ENCODE peak calls at places on chromosomes 6 and 20, in nine cellular contexts. One of them, this sample, is unnamed.

GRCh38 chr6:159062965-159063364 is 18.2 kb upstream of the TAGAP start:
- DNase-seq in osteocyte: no peak
- DNase-seq in substantia nigra: no peak
- DNase-seq in activated T-helper 1 cell treated with Interleukin-2 at 50 U/mL for 16 hours: no peak
- DNase-seq in anterior cingulate cortex: no peak
- DNase-seq in omental fat pad: no peak
- DNase-seq in GM10248: no peak
- DNase-seq in activated CD4-positive, alpha-beta T cell treated with anti-CD3 and anti-CD28 coated beads for 48 hours: no peak
- DNase-seq in GDM1: no peak
- DNase-seq in this sample: no peak

GRCh38 chr6:106789436-106790145 is 160.2 kb downstream of the QRSL1 start:
- DNase-seq in activated T-helper 1 cell treated with Interleukin-2 at 50 U/mL for 16 hours: no peak
- DNase-seq in GDM1: no peak
- DNase-seq in osteocyte: peak
- DNase-seq in substantia nigra: no peak
- DNase-seq in omental fat pad: no peak
- DNase-seq in activated CD4-positive, alpha-beta T cell treated with anti-CD3 and anti-CD28 coated beads for 48 hours: no peak
- DNase-seq in anterior cingulate cortex: no peak
- DNase-seq in GM10248: no peak
- DNase-seq in this sample: no peak

GRCh38 chr6:14743465-14744211 is 502.2 kb upstream of the JARID2 start:
- DNase-seq in substantia nigra: no peak
- DNase-seq in activated CD4-positive, alpha-beta T cell treated with anti-CD3 and anti-CD28 coated beads for 48 hours: peak
- DNase-seq in omental fat pad: peak
- DNase-seq in anterior cingulate cortex: no peak
- DNase-seq in GM10248: no peak
- DNase-seq in osteocyte: peak
- DNase-seq in GDM1: no peak
- DNase-seq in activated T-helper 1 cell treated with Interleukin-2 at 50 U/mL for 16 hours: peak
- DNase-seq in this sample: no peak

GRCh38 chr6:127590344-127590743 is 13.4 kb downstream of the C6orf58 start:
- DNase-seq in osteocyte: no peak
- DNase-seq in GDM1: no peak
- DNase-seq in anterior cingulate cortex: no peak
- DNase-seq in substantia nigra: no peak
- DNase-seq in activated CD4-positive, alpha-beta T cell treated with anti-CD3 and anti-CD28 coated beads for 48 hours: no peak
- DNase-seq in activated T-helper 1 cell treated with Interleukin-2 at 50 U/mL for 16 hours: no peak
- DNase-seq in omental fat pad: no peak
- DNase-seq in GM10248: no peak
- DNase-seq in this sample: no peak

GRCh38 chr6:10151144-10151915 is 263.5 kb downstream of the TFAP2A start:
- DNase-seq in activated T-helper 1 cell treated with Interleukin-2 at 50 U/mL for 16 hours: no peak
- DNase-seq in substantia nigra: no peak
- DNase-seq in omental fat pad: no peak
- DNase-seq in GDM1: no peak
- DNase-seq in osteocyte: no peak
- DNase-seq in GM10248: no peak
- DNase-seq in anterior cingulate cortex: no peak
- DNase-seq in activated CD4-positive, alpha-beta T cell treated with anti-CD3 and anti-CD28 coated beads for 48 hours: no peak
- DNase-seq in this sample: no peak

GRCh38 chr20:62875419-62876355 is 14.1 kb upstream of the TCFL5 start:
- DNase-seq in activated T-helper 1 cell treated with Interleukin-2 at 50 U/mL for 16 hours: no peak
- DNase-seq in GM10248: no peak
- DNase-seq in GDM1: no peak
- DNase-seq in osteocyte: peak
- DNase-seq in substantia nigra: peak
- DNase-seq in activated CD4-positive, alpha-beta T cell treated with anti-CD3 and anti-CD28 coated beads for 48 hours: no peak
- DNase-seq in anterior cingulate cortex: peak
- DNase-seq in omental fat pad: no peak
- DNase-seq in this sample: peak

GRCh38 chr6:119179842-119180241 is 101.4 kb upstream of the FAM184A start:
- DNase-seq in GM10248: no peak
- DNase-seq in GDM1: no peak
- DNase-seq in substantia nigra: no peak
- DNase-seq in activated T-helper 1 cell treated with Interleukin-2 at 50 U/mL for 16 hours: no peak
- DNase-seq in anterior cingulate cortex: no peak
- DNase-seq in omental fat pad: no peak
- DNase-seq in activated CD4-positive, alpha-beta T cell treated with anti-CD3 and anti-CD28 coated beads for 48 hours: no peak
- DNase-seq in osteocyte: no peak
- DNase-seq in this sample: no peak

GRCh38 chr6:35136185-35136584 is 5.0 kb downstream of the TCP11 start:
- DNase-seq in osteocyte: no peak
- DNase-seq in omental fat pad: no peak
- DNase-seq in GDM1: no peak
- DNase-seq in substantia nigra: no peak
- DNase-seq in anterior cingulate cortex: no peak
- DNase-seq in activated CD4-positive, alpha-beta T cell treated with anti-CD3 and anti-CD28 coated beads for 48 hours: no peak
- DNase-seq in GM10248: no peak
- DNase-seq in activated T-helper 1 cell treated with Interleukin-2 at 50 U/mL for 16 hours: no peak
- DNase-seq in this sample: no peak

GRCh38 chr6:35716798-35717197 is 20.0 kb upstream of the ARMC12 start:
- DNase-seq in GM10248: no peak
- DNase-seq in GDM1: no peak
- DNase-seq in activated T-helper 1 cell treated with Interleukin-2 at 50 U/mL for 16 hours: no peak
- DNase-seq in substantia nigra: no peak
- DNase-seq in anterior cingulate cortex: no peak
- DNase-seq in osteocyte: no peak
- DNase-seq in activated CD4-positive, alpha-beta T cell treated with anti-CD3 and anti-CD28 coated beads for 48 hours: no peak
- DNase-seq in omental fat pad: no peak
- DNase-seq in this sample: no peak

GRCh38 chr6:142926177-142926493 is 18.8 kb downstream of the HIVEP2 start:
- DNase-seq in GDM1: no peak
- DNase-seq in activated T-helper 1 cell treated with Interleukin-2 at 50 U/mL for 16 hours: no peak
- DNase-seq in anterior cingulate cortex: no peak
- DNase-seq in substantia nigra: no peak
- DNase-seq in activated CD4-positive, alpha-beta T cell treated with anti-CD3 and anti-CD28 coated beads for 48 hours: no peak
- DNase-seq in omental fat pad: no peak
- DNase-seq in GM10248: no peak
- DNase-seq in osteocyte: no peak
- DNase-seq in this sample: no peak

GRCh38 chr20:62628691-62629090 is 13.6 kb upstream of the SLCO4A1 start:
- DNase-seq in osteocyte: no peak
- DNase-seq in activated CD4-positive, alpha-beta T cell treated with anti-CD3 and anti-CD28 coated beads for 48 hours: no peak
- DNase-seq in activated T-helper 1 cell treated with Interleukin-2 at 50 U/mL for 16 hours: no peak
- DNase-seq in anterior cingulate cortex: no peak
- DNase-seq in omental fat pad: no peak
- DNase-seq in substantia nigra: no peak
- DNase-seq in GM10248: no peak
- DNase-seq in GDM1: no peak
- DNase-seq in this sample: no peak

GRCh38 chr6:108168501-108168979 is 2.7 kb downstream of the NR2E1 start:
- DNase-seq in osteocyte: no peak
- DNase-seq in omental fat pad: no peak
- DNase-seq in activated CD4-positive, alpha-beta T cell treated with anti-CD3 and anti-CD28 coated beads for 48 hours: no peak
- DNase-seq in anterior cingulate cortex: peak
- DNase-seq in GDM1: no peak
- DNase-seq in substantia nigra: no peak
- DNase-seq in GM10248: peak
- DNase-seq in activated T-helper 1 cell treated with Interleukin-2 at 50 U/mL for 16 hours: no peak
- DNase-seq in this sample: no peak

GRCh38 chr6:57173056-57173885 is 1.1 kb downstream of the BAG2 start:
- DNase-seq in activated CD4-positive, alpha-beta T cell treated with anti-CD3 and anti-CD28 coated beads for 48 hours: peak
- DNase-seq in omental fat pad: no peak
- DNase-seq in GM10248: peak
- DNase-seq in substantia nigra: no peak
- DNase-seq in osteocyte: no peak
- DNase-seq in activated T-helper 1 cell treated with Interleukin-2 at 50 U/mL for 16 hours: no peak
- DNase-seq in anterior cingulate cortex: peak
- DNase-seq in GDM1: no peak
- DNase-seq in this sample: no peak

GRCh38 chr20:25579081-25579770 is 6.1 kb downstream of the NINL start:
- DNase-seq in GDM1: no peak
- DNase-seq in substantia nigra: no peak
- DNase-seq in activated T-helper 1 cell treated with Interleukin-2 at 50 U/mL for 16 hours: no peak
- DNase-seq in omental fat pad: no peak
- DNase-seq in anterior cingulate cortex: no peak
- DNase-seq in GM10248: no peak
- DNase-seq in activated CD4-positive, alpha-beta T cell treated with anti-CD3 and anti-CD28 coated beads for 48 hours: no peak
- DNase-seq in osteocyte: no peak
- DNase-seq in this sample: no peak

GRCh38 chr6:67615796-67616195 is 1019.3 kb upstream of the ADGRB3 start:
- DNase-seq in substantia nigra: no peak
- DNase-seq in activated CD4-positive, alpha-beta T cell treated with anti-CD3 and anti-CD28 coated beads for 48 hours: no peak
- DNase-seq in anterior cingulate cortex: no peak
- DNase-seq in osteocyte: no peak
- DNase-seq in GDM1: no peak
- DNase-seq in GM10248: no peak
- DNase-seq in omental fat pad: no peak
- DNase-seq in activated T-helper 1 cell treated with Interleukin-2 at 50 U/mL for 16 hours: no peak
- DNase-seq in this sample: no peak

GRCh38 chr20:1430004-1430451 is 36.6 kb downstream of the NSFL1C start:
- DNase-seq in GM10248: no peak
- DNase-seq in GDM1: no peak
- DNase-seq in anterior cingulate cortex: no peak
- DNase-seq in omental fat pad: no peak
- DNase-seq in activated CD4-positive, alpha-beta T cell treated with anti-CD3 and anti-CD28 coated beads for 48 hours: no peak
- DNase-seq in activated T-helper 1 cell treated with Interleukin-2 at 50 U/mL for 16 hours: no peak
- DNase-seq in osteocyte: no peak
- DNase-seq in substantia nigra: no peak
- DNase-seq in this sample: no peak

GRCh38 chr6:167401525-167402194 is 76.8 kb downstream of the TTLL2 start:
- DNase-seq in omental fat pad: no peak
- DNase-seq in activated CD4-positive, alpha-beta T cell treated with anti-CD3 and anti-CD28 coated beads for 48 hours: no peak
- DNase-seq in substantia nigra: no peak
- DNase-seq in osteocyte: no peak
- DNase-seq in anterior cingulate cortex: no peak
- DNase-seq in activated T-helper 1 cell treated with Interleukin-2 at 50 U/mL for 16 hours: no peak
- DNase-seq in GDM1: no peak
- DNase-seq in GM10248: no peak
- DNase-seq in this sample: no peak

GRCh38 chr20:47652794-47653193 is 132.5 kb downstream of the SULF2 start:
- DNase-seq in omental fat pad: no peak
- DNase-seq in GM10248: no peak
- DNase-seq in activated CD4-positive, alpha-beta T cell treated with anti-CD3 and anti-CD28 coated beads for 48 hours: no peak
- DNase-seq in osteocyte: no peak
- DNase-seq in anterior cingulate cortex: no peak
- DNase-seq in GDM1: no peak
- DNase-seq in substantia nigra: no peak
- DNase-seq in activated T-helper 1 cell treated with Interleukin-2 at 50 U/mL for 16 hours: no peak
- DNase-seq in this sample: no peak

GRCh38 chr20:61886721-61887658 is 178.7 kb downstream of the TAF4 start:
- DNase-seq in activated T-helper 1 cell treated with Interleukin-2 at 50 U/mL for 16 hours: no peak
- DNase-seq in GM10248: peak
- DNase-seq in anterior cingulate cortex: peak
- DNase-seq in substantia nigra: peak
- DNase-seq in activated CD4-positive, alpha-beta T cell treated with anti-CD3 and anti-CD28 coated beads for 48 hours: peak
- DNase-seq in omental fat pad: no peak
- DNase-seq in GDM1: no peak
- DNase-seq in osteocyte: no peak
- DNase-seq in this sample: no peak

GRCh38 chr6:85436408-85436807 is 13.5 kb upstream of the NT5E start:
- DNase-seq in substantia nigra: no peak
- DNase-seq in GM10248: no peak
- DNase-seq in activated T-helper 1 cell treated with Interleukin-2 at 50 U/mL for 16 hours: no peak
- DNase-seq in omental fat pad: no peak
- DNase-seq in anterior cingulate cortex: no peak
- DNase-seq in osteocyte: no peak
- DNase-seq in GDM1: no peak
- DNase-seq in activated CD4-positive, alpha-beta T cell treated with anti-CD3 and anti-CD28 coated beads for 48 hours: no peak
- DNase-seq in this sample: no peak

GRCh38 chr6:11921017-11921438 is 91.1 kb upstream of the HIVEP1 start:
- DNase-seq in substantia nigra: no peak
- DNase-seq in activated CD4-positive, alpha-beta T cell treated with anti-CD3 and anti-CD28 coated beads for 48 hours: no peak
- DNase-seq in GM10248: no peak
- DNase-seq in anterior cingulate cortex: no peak
- DNase-seq in GDM1: no peak
- DNase-seq in omental fat pad: no peak
- DNase-seq in osteocyte: peak
- DNase-seq in activated T-helper 1 cell treated with Interleukin-2 at 50 U/mL for 16 hours: no peak
- DNase-seq in this sample: no peak

GRCh38 chr6:142845624-142846458 is 99.1 kb downstream of the HIVEP2 start:
- DNase-seq in substantia nigra: peak
- DNase-seq in anterior cingulate cortex: peak
- DNase-seq in omental fat pad: peak
- DNase-seq in osteocyte: peak
- DNase-seq in GM10248: no peak
- DNase-seq in activated CD4-positive, alpha-beta T cell treated with anti-CD3 and anti-CD28 coated beads for 48 hours: peak
- DNase-seq in GDM1: no peak
- DNase-seq in activated T-helper 1 cell treated with Interleukin-2 at 50 U/mL for 16 hours: peak
- DNase-seq in this sample: peak

GRCh38 chr6:22368794-22369193 is 72.0 kb upstream of the PRL start:
- DNase-seq in GM10248: no peak
- DNase-seq in activated CD4-positive, alpha-beta T cell treated with anti-CD3 and anti-CD28 coated beads for 48 hours: no peak
- DNase-seq in activated T-helper 1 cell treated with Interleukin-2 at 50 U/mL for 16 hours: no peak
- DNase-seq in substantia nigra: no peak
- DNase-seq in GDM1: no peak
- DNase-seq in anterior cingulate cortex: no peak
- DNase-seq in osteocyte: no peak
- DNase-seq in omental fat pad: no peak
- DNase-seq in this sample: no peak

GRCh38 chr20:34968020-34968775 is 12.5 kb downstream of the MYH7B start:
- DNase-seq in omental fat pad: no peak
- DNase-seq in GDM1: no peak
- DNase-seq in activated T-helper 1 cell treated with Interleukin-2 at 50 U/mL for 16 hours: no peak
- DNase-seq in anterior cingulate cortex: no peak
- DNase-seq in substantia nigra: no peak
- DNase-seq in GM10248: no peak
- DNase-seq in osteocyte: no peak
- DNase-seq in activated CD4-positive, alpha-beta T cell treated with anti-CD3 and anti-CD28 coated beads for 48 hours: no peak
- DNase-seq in this sample: no peak

GRCh38 chr6:37083243-37084138 is 78.0 kb downstream of the FGD2 start:
- DNase-seq in omental fat pad: peak
- DNase-seq in GDM1: peak
- DNase-seq in activated CD4-positive, alpha-beta T cell treated with anti-CD3 and anti-CD28 coated beads for 48 hours: no peak
- DNase-seq in anterior cingulate cortex: peak
- DNase-seq in substantia nigra: peak
- DNase-seq in GM10248: no peak
- DNase-seq in activated T-helper 1 cell treated with Interleukin-2 at 50 U/mL for 16 hours: no peak
- DNase-seq in osteocyte: no peak
- DNase-seq in this sample: no peak

GRCh38 chr6:35425284-35425683 is 26.9 kb upstream of the FANCE start:
- DNase-seq in substantia nigra: no peak
- DNase-seq in osteocyte: no peak
- DNase-seq in GDM1: no peak
- DNase-seq in omental fat pad: no peak
- DNase-seq in activated CD4-positive, alpha-beta T cell treated with anti-CD3 and anti-CD28 coated beads for 48 hours: no peak
- DNase-seq in anterior cingulate cortex: no peak
- DNase-seq in activated T-helper 1 cell treated with Interleukin-2 at 50 U/mL for 16 hours: no peak
- DNase-seq in GM10248: no peak
- DNase-seq in this sample: no peak

GRCh38 chr6:147950623-147950987 is 392.0 kb upstream of the SASH1 start:
- DNase-seq in GM10248: no peak
- DNase-seq in anterior cingulate cortex: no peak
- DNase-seq in activated CD4-positive, alpha-beta T cell treated with anti-CD3 and anti-CD28 coated beads for 48 hours: no peak
- DNase-seq in omental fat pad: no peak
- DNase-seq in activated T-helper 1 cell treated with Interleukin-2 at 50 U/mL for 16 hours: no peak
- DNase-seq in substantia nigra: no peak
- DNase-seq in GDM1: no peak
- DNase-seq in osteocyte: no peak
- DNase-seq in this sample: no peak

GRCh38 chr6:154478021-154478651 is 32.3 kb downstream of the CNKSR3 start:
- DNase-seq in omental fat pad: no peak
- DNase-seq in activated CD4-positive, alpha-beta T cell treated with anti-CD3 and anti-CD28 coated beads for 48 hours: no peak
- DNase-seq in GM10248: no peak
- DNase-seq in GDM1: peak
- DNase-seq in osteocyte: no peak
- DNase-seq in substantia nigra: no peak
- DNase-seq in anterior cingulate cortex: peak
- DNase-seq in activated T-helper 1 cell treated with Interleukin-2 at 50 U/mL for 16 hours: no peak
- DNase-seq in this sample: peak

GRCh38 chr20:35849726-35850125 is 77.9 kb downstream of the PHF20 start:
- DNase-seq in GM10248: no peak
- DNase-seq in anterior cingulate cortex: peak
- DNase-seq in GDM1: no peak
- DNase-seq in osteocyte: no peak
- DNase-seq in omental fat pad: no peak
- DNase-seq in activated T-helper 1 cell treated with Interleukin-2 at 50 U/mL for 16 hours: no peak
- DNase-seq in activated CD4-positive, alpha-beta T cell treated with anti-CD3 and anti-CD28 coated beads for 48 hours: no peak
- DNase-seq in substantia nigra: no peak
- DNase-seq in this sample: peak

GRCh38 chr20:19928379-19929360 is 88.5 kb upstream of the NAA20 start:
- DNase-seq in omental fat pad: no peak
- DNase-seq in activated CD4-positive, alpha-beta T cell treated with anti-CD3 and anti-CD28 coated beads for 48 hours: no peak
- DNase-seq in osteocyte: no peak
- DNase-seq in substantia nigra: no peak
- DNase-seq in GDM1: no peak
- DNase-seq in anterior cingulate cortex: no peak
- DNase-seq in GM10248: no peak
- DNase-seq in activated T-helper 1 cell treated with Interleukin-2 at 50 U/mL for 16 hours: no peak
- DNase-seq in this sample: no peak

GRCh38 chr6:31972709-31973350 is 892 bp upstream of the DXO start:
- DNase-seq in substantia nigra: no peak
- DNase-seq in activated T-helper 1 cell treated with Interleukin-2 at 50 U/mL for 16 hours: no peak
- DNase-seq in osteocyte: no peak
- DNase-seq in activated CD4-positive, alpha-beta T cell treated with anti-CD3 and anti-CD28 coated beads for 48 hours: peak
- DNase-seq in anterior cingulate cortex: no peak
- DNase-seq in GDM1: no peak
- DNase-seq in omental fat pad: no peak
- DNase-seq in GM10248: no peak
- DNase-seq in this sample: no peak

This sample was measured in posterior cingulate gyrus.